ENCODE peak calls at places on chromosomes 2 and 18, in nine cellular contexts. One of them, this sample, is unnamed.

GRCh38 chr2:885230-886071 is 65.2 kb upstream of the SNTG2 start:
- DNase-seq in SW480: no peak
- DNase-seq in uterus: no peak
- DNase-seq in ureter: peak; percentile 24
- DNase-seq in left ventricle myocardium inferior: no peak
- DNase-seq in GM19239: no peak
- DNase-seq in NCI-H748 treated with DMSO at 0.1 percent for 48 hours: no peak
- DNase-seq in stimulated activated CD4-positive, alpha-beta T cell treated with anti-CD3 and anti-CD28 coated beads, TNF-alpha, amount 100 ng/mL, for 4 hours: no peak
- DNase-seq in NCI-H1105: no peak
- DNase-seq in this sample: no peak

GRCh38 chr2:221111739-221112138 is 460.4 kb downstream of the EPHA4 start:
- DNase-seq in SW480: no peak
- DNase-seq in uterus: no peak
- DNase-seq in ureter: no peak
- DNase-seq in left ventricle myocardium inferior: no peak
- DNase-seq in GM19239: no peak
- DNase-seq in NCI-H748 treated with DMSO at 0.1 percent for 48 hours: no peak
- DNase-seq in stimulated activated CD4-positive, alpha-beta T cell treated with anti-CD3 and anti-CD28 coated beads, TNF-alpha, amount 100 ng/mL, for 4 hours: no peak
- DNase-seq in NCI-H1105: no peak
- DNase-seq in this sample: no peak

GRCh38 chr2:144938308-144938709 is 418.4 kb upstream of the ZEB2 start:
- DNase-seq in SW480: no peak
- DNase-seq in uterus: no peak
- DNase-seq in ureter: no peak
- DNase-seq in left ventricle myocardium inferior: no peak
- DNase-seq in GM19239: no peak
- DNase-seq in NCI-H748 treated with DMSO at 0.1 percent for 48 hours: no peak
- DNase-seq in stimulated activated CD4-positive, alpha-beta T cell treated with anti-CD3 and anti-CD28 coated beads, TNF-alpha, amount 100 ng/mL, for 4 hours: no peak
- DNase-seq in NCI-H1105: no peak
- DNase-seq in this sample: no peak

GRCh38 chr2:25305197-25305596 is 36.5 kb downstream of the DNMT3A start:
- DNase-seq in SW480: no peak
- DNase-seq in uterus: no peak
- DNase-seq in ureter: no peak
- DNase-seq in left ventricle myocardium inferior: no peak
- DNase-seq in GM19239: no peak
- DNase-seq in NCI-H748 treated with DMSO at 0.1 percent for 48 hours: no peak
- DNase-seq in stimulated activated CD4-positive, alpha-beta T cell treated with anti-CD3 and anti-CD28 coated beads, TNF-alpha, amount 100 ng/mL, for 4 hours: no peak
- DNase-seq in NCI-H1105: no peak
- DNase-seq in this sample: no peak

GRCh38 chr2:215189393-215189792 is 51.0 kb upstream of the ABCA12 start:
- DNase-seq in SW480: no peak
- DNase-seq in uterus: no peak
- DNase-seq in ureter: no peak
- DNase-seq in left ventricle myocardium inferior: no peak
- DNase-seq in GM19239: no peak
- DNase-seq in NCI-H748 treated with DMSO at 0.1 percent for 48 hours: no peak
- DNase-seq in stimulated activated CD4-positive, alpha-beta T cell treated with anti-CD3 and anti-CD28 coated beads, TNF-alpha, amount 100 ng/mL, for 4 hours: no peak
- DNase-seq in NCI-H1105: no peak
- DNase-seq in this sample: no peak

GRCh38 chr2:141957827-141958440 is 172.9 kb downstream of the LRP1B start:
- DNase-seq in SW480: no peak
- DNase-seq in uterus: no peak
- DNase-seq in ureter: no peak
- DNase-seq in left ventricle myocardium inferior: no peak
- DNase-seq in GM19239: no peak
- DNase-seq in NCI-H748 treated with DMSO at 0.1 percent for 48 hours: no peak
- DNase-seq in stimulated activated CD4-positive, alpha-beta T cell treated with anti-CD3 and anti-CD28 coated beads, TNF-alpha, amount 100 ng/mL, for 4 hours: no peak
- DNase-seq in NCI-H1105: no peak
- DNase-seq in this sample: no peak

GRCh38 chr2:120204945-120205670 is 18.1 kb downstream of the TMEM185B start:
- DNase-seq in SW480: no peak
- DNase-seq in uterus: no peak
- DNase-seq in ureter: no peak
- DNase-seq in left ventricle myocardium inferior: no peak
- DNase-seq in GM19239: no peak
- DNase-seq in NCI-H748 treated with DMSO at 0.1 percent for 48 hours: no peak
- DNase-seq in stimulated activated CD4-positive, alpha-beta T cell treated with anti-CD3 and anti-CD28 coated beads, TNF-alpha, amount 100 ng/mL, for 4 hours: no peak
- DNase-seq in NCI-H1105: no peak
- DNase-seq in this sample: no peak

GRCh38 chr2:155190342-155190741 is 491.8 kb downstream of the KCNJ3 start:
- DNase-seq in SW480: no peak
- DNase-seq in uterus: no peak
- DNase-seq in ureter: no peak
- DNase-seq in left ventricle myocardium inferior: no peak
- DNase-seq in GM19239: no peak
- DNase-seq in NCI-H748 treated with DMSO at 0.1 percent for 48 hours: peak; percentile 96
- DNase-seq in stimulated activated CD4-positive, alpha-beta T cell treated with anti-CD3 and anti-CD28 coated beads, TNF-alpha, amount 100 ng/mL, for 4 hours: no peak
- DNase-seq in NCI-H1105: no peak
- DNase-seq in this sample: no peak

GRCh38 chr18:68418881-68419280 is 296.0 kb downstream of the TMX3 start:
- DNase-seq in SW480: no peak
- DNase-seq in uterus: no peak
- DNase-seq in ureter: no peak
- DNase-seq in left ventricle myocardium inferior: no peak
- DNase-seq in GM19239: no peak
- DNase-seq in NCI-H748 treated with DMSO at 0.1 percent for 48 hours: no peak
- DNase-seq in stimulated activated CD4-positive, alpha-beta T cell treated with anti-CD3 and anti-CD28 coated beads, TNF-alpha, amount 100 ng/mL, for 4 hours: no peak
- DNase-seq in NCI-H1105: no peak
- DNase-seq in this sample: no peak

This sample was measured in stomach.